ENCODE peak calls at places on chromosomes 13 and 19, in eight cellular contexts. Z is OCI-M1; Q is cardiac muscle cell; C is AG08396; O is ureter; E is activated T-helper 9 cell treated with anti-CD3 and anti-CD28 coated beads, Interleukin-2, amount 50 U/mL, for 16 hours; W is stimulated activated CD4-positive, alpha-beta T cell treated with anti-CD3 and anti-CD28 coated beads, Interleukin-1b, Interleukin-23, amount 100 ng/mL, for 24 hours; R is fibroblast of villous mesenchyme. J is an unnamed sample.

GRCh38 chr13:74871671-74872070 is 610.3 kb downstream of the TBC1D4 start:
- DNase-seq in W (no peak), E (no peak), O (no peak), Q (no peak), R (peak), Z (no peak), C (no peak), J (no peak)

GRCh38 chr19:29529646-29530548 is 4.1 kb downstream of the VSTM2B start:
- DNase-seq in O (no peak), Z (no peak), R (no peak), E (no peak), Q (no peak), W (no peak), C (no peak), J (no peak)

GRCh38 chr13:41917641-41918040 is 43.3 kb downstream of the VWA8 start:
- DNase-seq in O (no peak), Z (peak), W (no peak), R (peak), Q (peak), E (no peak), C (peak), J (no peak)

GRCh38 chr13:50810998-50811397 is 32.5 kb downstream of the DLEU7 start:
- DNase-seq in O (no peak), Q (no peak), W (no peak), C (no peak), R (no peak), E (no peak), Z (peak), J (peak)

GRCh38 chr19:2201473-2202148 is 34.5 kb downstream of the PLEKHJ1 start:
- DNase-seq in R (no peak), E (no peak), C (no peak), O (no peak), Z (no peak), Q (no peak), W (no peak), J (no peak)

GRCh38 chr19:51122112-51122981 is 2.4 kb upstream of the SIGLEC9 start:
- DNase-seq in Z (no peak), O (no peak), Q (peak), W (no peak), R (no peak), E (no peak), C (no peak), J (no peak)

GRCh38 chr13:106061781-106062180 is 473.7 kb downstream of the EFNB2 start:
- DNase-seq in Z (no peak), O (no peak), W (no peak), E (no peak), C (no peak), Q (no peak), R (no peak), J (no peak)

GRCh38 chr19:44757057-44757734 is 8.7 kb downstream of the BCL3 start:
- DNase-seq in E (no peak), Z (no peak), O (peak), W (no peak), R (peak), Q (peak), C (peak), J (no peak)

GRCh38 chr19:10079031-10079453 is 7.1 kb upstream of the SHFL start:
- DNase-seq in Q (no peak), Z (no peak), O (no peak), R (no peak), C (no peak), E (no peak), W (no peak), J (no peak)

GRCh38 chr19:2014731-2015610 is 543 bp downstream of the BTBD2 start:
- DNase-seq in E (no peak), C (peak), O (no peak), Q (peak), W (no peak), R (no peak), Z (no peak), J (no peak)

GRCh38 chr13:39506559-39507390 is 96.2 kb downstream of the LHFPL6 start:
- DNase-seq in W (no peak), C (peak), R (peak), O (peak), E (no peak), Q (no peak), Z (no peak), J (no peak)

GRCh38 chr13:113360446-113360845 is 3.5 kb downstream of the GRTP1 start:
- DNase-seq in Q (no peak), Z (no peak), E (no peak), O (no peak), W (no peak), C (no peak), R (no peak), J (no peak)

GRCh38 chr19:49801401-49801888 is 11.6 kb downstream of the FUZ start:
- DNase-seq in Q (no peak), W (no peak), R (no peak), Z (no peak), E (no peak), C (no peak), O (no peak), J (no peak)

GRCh38 chr19:50515168-50515561 is 1.5 kb upstream of the ASPDH start:
- DNase-seq in Z (no peak), Q (no peak), O (no peak), E (no peak), W (no peak), R (no peak), C (no peak), J (no peak)

GRCh38 chr19:1312732-1313694 is 27.3 kb downstream of the EFNA2 start:
- DNase-seq in O (no peak), Q (peak), R (peak), C (peak), E (no peak), Z (no peak), W (no peak), J (no peak)

GRCh38 chr19:33441277-33441699 is 67.8 kb downstream of the CEBPG start:
- DNase-seq in W (no peak), E (no peak), R (no peak), Z (peak), Q (no peak), O (no peak), C (no peak), J (no peak)

GRCh38 chr19:4065430-4066175 is 1.1 kb downstream of the ZBTB7A start:
- DNase-seq in O (peak), W (peak), R (peak), E (peak), Q (peak), Z (peak), C (peak), J (peak)

GRCh38 chr19:776549-776948 is 20.7 kb upstream of the PTBP1 start:
- DNase-seq in R (no peak), E (no peak), Z (no peak), C (no peak), Q (no peak), O (no peak), W (no peak), J (no peak)

GRCh38 chr19:41926861-41927809 is 1.1 kb downstream of the ERFL start:
- DNase-seq in E (no peak), Z (no peak), W (no peak), R (no peak), Q (no peak), C (no peak), O (no peak), J (no peak)

GRCh38 chr19:48802623-48803022 is 8.2 kb downstream of the BCAT2 start:
- DNase-seq in R (no peak), E (no peak), C (no peak), O (no peak), W (no peak), Z (no peak), Q (no peak), J (no peak)

GRCh38 chr13:33018886-33019285 is 2.7 kb downstream of the KL start:
- DNase-seq in C (no peak), Z (no peak), E (no peak), O (no peak), W (no peak), R (no peak), Q (no peak), J (no peak)

GRCh38 chr13:29369060-29369743 is 226.3 kb downstream of the SLC7A1 start:
- DNase-seq in O (no peak), Q (peak), E (no peak), R (peak), C (peak), Z (peak), W (no peak), J (peak)